ENCODE peak calls at places on chromosome 18, in four cellular contexts. One of them, this sample, is unnamed.

GRCh38 chr18:27717250-27717649 is 459.7 kb downstream of the CDH2 start:
- DNase-seq in left lung: no peak
- DNase-seq in upper lobe of right lung: no peak
- DNase-seq in lower lobe of right lung: no peak
- DNase-seq in this sample: no peak

GRCh38 chr18:543447-543846 is 36.7 kb upstream of the CETN1 start:
- DNase-seq in left lung: no peak
- DNase-seq in upper lobe of right lung: no peak
- DNase-seq in lower lobe of right lung: no peak
- DNase-seq in this sample: no peak

GRCh38 chr18:23827681-23828080 is 138.4 kb downstream of the LAMA3 start:
- DNase-seq in left lung: no peak
- DNase-seq in upper lobe of right lung: no peak
- DNase-seq in lower lobe of right lung: no peak
- DNase-seq in this sample: no peak

GRCh38 chr18:28657836-28658410 is 481.0 kb upstream of the CDH2 start:
- DNase-seq in left lung: no peak
- DNase-seq in upper lobe of right lung: no peak
- DNase-seq in lower lobe of right lung: no peak
- DNase-seq in this sample: no peak

GRCh38 chr18:79961527-79962291 is 2.7 kb upstream of the HSBP1L1 start:
- DNase-seq in left lung: peak; percentile 85
- DNase-seq in upper lobe of right lung: peak; percentile 86
- DNase-seq in lower lobe of right lung: peak; percentile 77
- DNase-seq in this sample: no peak

GRCh38 chr18:13539843-13540535 is 186.4 kb downstream of the FAM210A start:
- DNase-seq in left lung: no peak
- DNase-seq in upper lobe of right lung: no peak
- DNase-seq in lower lobe of right lung: no peak
- DNase-seq in this sample: peak; percentile 62

GRCh38 chr18:3466051-3466450 is 16.1 kb downstream of the TGIF1 start:
- DNase-seq in left lung: no peak
- DNase-seq in upper lobe of right lung: no peak
- DNase-seq in lower lobe of right lung: no peak
- DNase-seq in this sample: no peak

GRCh38 chr18:21064347-21064746 is 47.3 kb downstream of the ROCK1 start:
- DNase-seq in left lung: no peak
- DNase-seq in upper lobe of right lung: no peak
- DNase-seq in lower lobe of right lung: no peak
- DNase-seq in this sample: no peak

GRCh38 chr18:23211146-23211545 is 75.9 kb downstream of the CABLES1 start:
- DNase-seq in left lung: no peak
- DNase-seq in upper lobe of right lung: no peak
- DNase-seq in lower lobe of right lung: no peak
- DNase-seq in this sample: no peak

GRCh38 chr18:46622999-46623398 is 34.0 kb downstream of the LOXHD1 start:
- DNase-seq in left lung: no peak
- DNase-seq in upper lobe of right lung: no peak
- DNase-seq in lower lobe of right lung: no peak
- DNase-seq in this sample: no peak

GRCh38 chr18:74459877-74460276 is 2.8 kb upstream of the DIPK1C start:
- DNase-seq in left lung: no peak
- DNase-seq in upper lobe of right lung: no peak
- DNase-seq in lower lobe of right lung: no peak
- DNase-seq in this sample: no peak

GRCh38 chr18:13811993-13812392 is 12.0 kb upstream of the MC5R start:
- DNase-seq in left lung: no peak
- DNase-seq in upper lobe of right lung: no peak
- DNase-seq in lower lobe of right lung: no peak
- DNase-seq in this sample: no peak

GRCh38 chr18:56286775-56287174 is 351.6 kb downstream of the TXNL1 start:
- DNase-seq in left lung: no peak
- DNase-seq in upper lobe of right lung: no peak
- DNase-seq in lower lobe of right lung: no peak
- DNase-seq in this sample: no peak

GRCh38 chr18:46677609-46678470 is 20.8 kb upstream of the LOXHD1 start:
- DNase-seq in left lung: no peak
- DNase-seq in upper lobe of right lung: no peak
- DNase-seq in lower lobe of right lung: no peak
- DNase-seq in this sample: no peak

GRCh38 chr18:62781262-62781661 is 65.9 kb downstream of the PHLPP1 start:
- DNase-seq in left lung: no peak
- DNase-seq in upper lobe of right lung: no peak
- DNase-seq in lower lobe of right lung: no peak
- DNase-seq in this sample: no peak

GRCh38 chr18:47997338-47997780 is 66.9 kb upstream of the SMAD2 start:
- DNase-seq in left lung: no peak
- DNase-seq in upper lobe of right lung: no peak
- DNase-seq in lower lobe of right lung: no peak
- DNase-seq in this sample: no peak
- TF ChIP-seq CTCF in left lung: no peak
- TF ChIP-seq CTCF in upper lobe of right lung: peak; percentile 34
- TF ChIP-seq CTCF in lower lobe of right lung: peak; percentile 34
- TF ChIP-seq CTCF in this sample: no peak

DNA sequence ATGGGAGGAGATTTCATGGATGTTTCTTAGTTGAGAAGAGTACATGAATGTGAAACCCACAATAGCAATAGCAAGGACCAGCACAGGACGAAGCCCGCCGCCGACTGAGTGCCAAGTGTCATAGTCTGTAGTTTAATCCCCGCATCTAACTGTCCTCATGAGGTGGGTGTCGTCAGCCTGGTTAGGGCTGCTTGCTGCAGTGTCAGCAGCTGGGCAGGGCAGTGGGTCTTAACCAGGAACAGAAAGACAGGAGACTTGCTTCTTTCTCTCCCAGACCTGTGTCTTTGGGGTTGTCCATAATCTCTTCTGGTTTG is 146.6 kb downstream of the VAPA start:
- DNase-seq in left lung: no peak
- DNase-seq in upper lobe of right lung: no peak
- DNase-seq in lower lobe of right lung: no peak
- DNase-seq in this sample: no peak
- H3K4me3 ChIP-seq in left lung: no peak overlapping the region
- H3K4me3 ChIP-seq in upper lobe of right lung: no peak overlapping the region
- H3K4me3 ChIP-seq in lower lobe of right lung: no peak overlapping the region
- H3K4me3 ChIP-seq in this sample: no peak overlapping the region

GRCh38 chr18:35490894-35491688 is 6.7 kb downstream of the INO80C start:
- DNase-seq in left lung: no peak
- DNase-seq in upper lobe of right lung: no peak
- DNase-seq in lower lobe of right lung: no peak
- DNase-seq in this sample: no peak

GRCh38 chr18:35494281-35494825 is 3.4 kb downstream of the INO80C start:
- DNase-seq in left lung: no peak
- DNase-seq in upper lobe of right lung: no peak
- DNase-seq in lower lobe of right lung: no peak
- DNase-seq in this sample: no peak

GRCh38 chr18:35489913-35490490 is 7.8 kb downstream of the INO80C start:
- DNase-seq in left lung: no peak
- DNase-seq in upper lobe of right lung: no peak
- DNase-seq in lower lobe of right lung: no peak
- DNase-seq in this sample: no peak

GRCh38 chr18:35495821-35496368 is 1.9 kb downstream of the INO80C start:
- DNase-seq in left lung: no peak
- DNase-seq in upper lobe of right lung: no peak
- DNase-seq in lower lobe of right lung: no peak
- DNase-seq in this sample: no peak

GRCh38 chr18:35491689-35492077 is 6.1 kb downstream of the INO80C start:
- DNase-seq in left lung: no peak
- DNase-seq in upper lobe of right lung: no peak
- DNase-seq in lower lobe of right lung: no peak
- DNase-seq in this sample: no peak
- H3K27ac ChIP-seq in left lung: no peak overlapping the region
- H3K27ac ChIP-seq in upper lobe of right lung: no peak overlapping the region
- H3K27ac ChIP-seq in lower lobe of right lung: no peak overlapping the region
- H3K27ac ChIP-seq in this sample: no peak overlapping the region

DNA sequence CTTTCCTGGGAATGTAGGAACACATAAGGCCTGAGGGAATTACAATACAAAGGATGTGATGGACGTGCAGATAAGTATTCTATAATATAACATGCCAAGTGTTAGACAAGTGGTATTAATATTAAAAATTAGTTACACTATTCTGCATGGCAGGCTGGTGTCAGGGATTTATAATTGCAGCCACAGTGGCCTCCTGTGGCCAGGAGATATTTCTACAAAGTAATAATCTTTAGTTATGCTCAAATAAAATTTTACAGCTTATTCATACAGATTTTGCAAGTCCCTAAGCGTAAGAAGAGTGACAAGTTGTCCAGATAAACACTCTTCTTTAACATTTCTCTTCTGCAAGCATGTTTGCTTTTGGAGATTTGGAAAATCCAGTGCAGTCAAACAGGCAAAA is 90.4 kb upstream of the CBLN2 start:
- DNase-seq in left lung: no peak
- DNase-seq in upper lobe of right lung: no peak
- DNase-seq in lower lobe of right lung: no peak
- DNase-seq in this sample: no peak
- TF ChIP-seq CTCF in left lung: no peak
- TF ChIP-seq CTCF in upper lobe of right lung: no peak
- TF ChIP-seq CTCF in lower lobe of right lung: no peak
- TF ChIP-seq CTCF in this sample: no peak

This sample was measured in coronary artery.